ENCODE peak calls at places on chromosomes 4 and X, in nine cellular contexts. P is hepatic stellate cell; Y is T-helper 17 cell; V is Right ventricle myocardium inferior; Q is type B pancreatic cell; N is H4; J is activated CD4-positive, CD25-positive, alpha-beta regulatory T cell treated with anti-CD3 and anti-CD28 coated beads, Interleukin-2, amount 50 U/mL, for 72 hours; Z is HCT116; I is smooth muscle cell of the brain vasculature. U is an unnamed sample.

GRCh38 chr4:128241425-128241913 is 46.1 kb downstream of the PGRMC2 start:
- DNase-seq in P (peak; percentile 63), Y (no peak), V (no peak), Q (no peak), N (peak; percentile 89), J (no peak), Z (no peak), I (peak; percentile 98), U (no peak)

GRCh38 chrX:57678686-57679428 is 1.2 kb downstream of the NLRP2B start:
- DNase-seq in P (no peak), Y (no peak), V (peak; percentile 35), Q (no peak), N (no peak), J (no peak), Z (no peak), I (no peak), U (no peak)

GRCh38 chr4:21385706-21386105 is 562.9 kb downstream of the KCNIP4 start:
- DNase-seq in P (no peak), Y (no peak), V (no peak), Q (no peak), N (no peak), J (no peak), Z (no peak), I (no peak), U (no peak)

GRCh38 chrX:136204571-136204970 is 46.6 kb downstream of the MAP7D3 start:
- DNase-seq in P (peak; percentile 38), Y (no peak), V (no peak), Q (no peak), N (peak; percentile 15), J (no peak), Z (no peak), I (no peak), U (no peak)

GRCh38 chr4:158229768-158230167 is 19.5 kb downstream of the TMEM144 start:
- DNase-seq in P (no peak), Y (no peak), V (no peak), Q (no peak), N (no peak), J (no peak), Z (no peak), I (no peak), U (no peak)

GRCh38 chrX:107272431-107272921 is 66.1 kb downstream of the DNAAF6 start:
- DNase-seq in P (no peak), Y (no peak), V (no peak), Q (no peak), N (no peak), J (no peak), Z (no peak), I (no peak), U (no peak)

GRCh38 chrX:13082286-13083065 is 38.1 kb upstream of the FAM9C start:
- DNase-seq in P (no peak), Y (no peak), V (no peak), Q (no peak), N (no peak), J (no peak), Z (no peak), I (no peak), U (no peak)

GRCh38 chrX:43644124-43644701 is 11.9 kb upstream of the MAOA start:
- DNase-seq in P (peak; percentile 35), Y (no peak), V (no peak), Q (no peak), N (peak; percentile 74), J (no peak), Z (no peak), I (peak; percentile 35), U (no peak)

GRCh38 chrX:15564981-15565579 is 35.7 kb downstream of the ACE2 start:
- DNase-seq in P (peak; percentile 13), Y (no peak), V (peak; percentile 52), Q (no peak), N (peak; percentile 65), J (no peak), Z (peak; percentile 53), I (peak; percentile 18), U (no peak)

GRCh38 chr4:168504526-168504925 is 7.7 kb downstream of the PALLD start:
- DNase-seq in P (no peak), Y (no peak), V (no peak), Q (no peak), N (no peak), J (no peak), Z (no peak), I (no peak), U (no peak)

GRCh38 chrX:50432760-50433377 is 37.8 kb downstream of the DGKK start:
- DNase-seq in P (no peak), Y (no peak), V (no peak), Q (no peak), N (no peak), J (no peak), Z (no peak), I (no peak), U (no peak)

GRCh38 chrX:100895365-100896075 is 21.4 kb upstream of the NOX1 start:
- DNase-seq in P (peak; percentile 15), Y (no peak), V (no peak), Q (no peak), N (peak; percentile 17), J (no peak), Z (peak; percentile 26), I (no peak), U (no peak)

GRCh38 chr4:78528327-78528726 is 23.2 kb upstream of the ANXA3 start:
- DNase-seq in P (peak; percentile 23), Y (no peak), V (no peak), Q (no peak), N (no peak), J (no peak), Z (no peak), I (no peak), U (no peak)